ENCODE peak calls at places on chromosome 4, in four cellular contexts. O, Y, F and A are unnamed samples. For H3K4me1, the result is how much of the 10 kb centered on the place peaks cover.

GRCh38 chr4:187128226-187128625 is 404.6 kb upstream of the FAT1 start:
- DNase-seq in O (no peak), Y (no peak), F (peak), A (no peak)

GRCh38 chr4:174071591-174071990 is 211.9 kb downstream of the FBXO8 start:
- DNase-seq in O (no peak), Y (no peak), F (no peak), A (no peak)

GRCh38 chr4:152684587-152684986 is 4.8 kb upstream of the TMEM154 start:
- DNase-seq in O (no peak), Y (no peak), F (no peak), A (no peak)

GRCh38 chr4:157713342-157713741 is 459.5 kb downstream of the GASK1B start:
- DNase-seq in O (no peak), Y (peak), F (no peak), A (no peak)

GRCh38 chr4:1759818-1760223 is 33.3 kb upstream of the FGFR3 start:
- DNase-seq in O (no peak), Y (no peak), F (no peak), A (no peak)

GRCh38 chr4:106365613-106366012 is 3.0 kb downstream of the GIMD1 start:
- DNase-seq in O (no peak), Y (no peak), F (peak), A (no peak)

GRCh38 chr4:165328708-165329107 is 1.2 kb downstream of the MSMO1 start:
- DNase-seq in O (no peak), Y (no peak), F (no peak), A (no peak)

GRCh38 chr4:15504041-15504440 is 34.4 kb downstream of the CC2D2A start:
- DNase-seq in O (no peak), Y (no peak), F (peak), A (no peak)

GRCh38 chr4:172838943-172839342 is 329.7 kb upstream of the GALNT7 start:
- DNase-seq in O (no peak), Y (no peak), F (no peak), A (no peak)

GRCh38 chr4:139666735-139667266 is 1.2 kb downstream of the MGST2 start:
- DNase-seq in O (no peak), Y (no peak), F (peak), A (no peak)

GRCh38 chr4:74738756-74739155 is 55.6 kb downstream of the BTC start:
- DNase-seq in O (no peak), Y (no peak), F (no peak), A (no peak)

GRCh38 chr4:162163892-162164759 is at the start of gene FSTL5:
- DNase-seq in O (no peak), Y (no peak), F (peak), A (peak)

GRCh38 chr4:152992027-152992426 is 55.9 kb downstream of the FHDC1 start:
- DNase-seq in O (no peak), Y (no peak), F (no peak), A (no peak)

GRCh38 chr4:175504316-175504715 is 307.7 kb downstream of the GPM6A start:
- DNase-seq in O (no peak), Y (no peak), F (peak), A (no peak)

GRCh38 chr4:70177117-70177516 is 18.4 kb upstream of the ODAM start:
- DNase-seq in O (no peak), Y (no peak), F (no peak), A (no peak)

GRCh38 chr4:177455591-177455990 is 13.4 kb upstream of the AGA start:
- DNase-seq in O (no peak), Y (no peak), F (peak), A (no peak)

GRCh38 chr4:165312506-165312905 is 15.0 kb upstream of the MSMO1 start:
- DNase-seq in O (no peak), Y (no peak), F (peak), A (no peak)

GRCh38 chr4:7978907-7979651 is 39.4 kb upstream of the AFAP1 start:
- DNase-seq in O (no peak), Y (no peak), F (no peak), A (no peak)

GRCh38 chr4:38675167-38676121 is 11.4 kb downstream of the KLF3 start:
- DNase-seq in O (peak), Y (peak), F (peak), A (peak)

GRCh38 chr4:56619816-56620215 is 61.3 kb downstream of the HOPX start:
- DNase-seq in O (no peak), Y (no peak), F (no peak), A (no peak)

GRCh38 chr4:186844059-186844681 is 120.5 kb upstream of the FAT1 start:
- DNase-seq in O (no peak), Y (peak), F (peak), A (no peak)

GRCh38 chr4:107072836-107073736 is 37.0 kb upstream of the DKK2 start:
- DNase-seq in O (no peak), Y (no peak), F (no peak), A (no peak)

GRCh38 chr4:75542824-75543223 is 13.0 kb upstream of the ODAPH start:
- DNase-seq in O (no peak), Y (no peak), F (peak), A (no peak)

GRCh38 chr4:38671594-38671943 is 7.6 kb downstream of the KLF3 start:
- DNase-seq in O (no peak), Y (no peak), F (no peak), A (no peak)

GRCh38 chr4:3660928-3661515 is 105.2 kb upstream of the ADRA2C start:
- DNase-seq in O (no peak), Y (no peak), F (no peak), A (no peak)

GRCh38 chr4:132513491-132513890 is 635.6 kb upstream of the PCDH10 start:
- DNase-seq in O (no peak), Y (no peak), F (no peak), A (no peak)

GRCh38 chr4:145804134-145804533 is 124.2 kb downstream of the C4orf51 start:
- DNase-seq in O (no peak), Y (peak), F (peak), A (no peak)

GRCh38 chr4:87540176-87541058 is 11.2 kb upstream of the SPARCL1 start:
- DNase-seq in O (no peak), Y (peak), F (peak), A (no peak)

GRCh38 chr4:165761968-165762367 is 111.1 kb upstream of the TLL1 start:
- DNase-seq in O (no peak), Y (no peak), F (no peak), A (no peak)

GRCh38 chr4:19993222-19993621 is 258.5 kb upstream of the SLIT2 start:
- DNase-seq in O (no peak), Y (no peak), F (no peak), A (no peak)

GRCh38 chr4:53899544-53900274 is 164.7 kb downstream of the CHIC2 start:
- DNase-seq in O (no peak), Y (peak), F (peak), A (no peak)

GRCh38 chr4:114807759-114808404 is 209.3 kb downstream of the UGT8 start:
- DNase-seq in O (no peak), Y (no peak), F (peak), A (peak)

GRCh38 chr4:6492027-6492590 is 19.7 kb upstream of the PPP2R2C start:
- DNase-seq in O (no peak), Y (no peak), F (no peak), A (no peak)

GRCh38 chr4:3880595-3881120 is 114.5 kb downstream of the ADRA2C start:
- DNase-seq in O (peak), Y (peak), F (peak), A (peak)

GRCh38 chr4:152352645-152353116 is 183.2 kb downstream of the FBXW7 start:
- DNase-seq in O (no peak), Y (peak), F (peak), A (no peak)

GRCh38 chr4:181650033-181650825 is 593.0 kb upstream of the TENM3 start:
- DNase-seq in O (no peak), Y (no peak), F (no peak), A (no peak)

GRCh38 chr4:41361831-41362646 is 105.3 kb downstream of the UCHL1 start:
- DNase-seq in O (no peak), Y (no peak), F (no peak), A (no peak)

GRCh38 chr4:77156533-77156911 is 485 bp upstream of the CCNG2 start:
- DNase-seq in O (peak), Y (peak), F (peak), A (peak)

GRCh38 chr4:182207806-182208483 is 35.3 kb upstream of the TENM3 start:
- DNase-seq in O (no peak), Y (no peak), F (peak), A (no peak)

DNA sequence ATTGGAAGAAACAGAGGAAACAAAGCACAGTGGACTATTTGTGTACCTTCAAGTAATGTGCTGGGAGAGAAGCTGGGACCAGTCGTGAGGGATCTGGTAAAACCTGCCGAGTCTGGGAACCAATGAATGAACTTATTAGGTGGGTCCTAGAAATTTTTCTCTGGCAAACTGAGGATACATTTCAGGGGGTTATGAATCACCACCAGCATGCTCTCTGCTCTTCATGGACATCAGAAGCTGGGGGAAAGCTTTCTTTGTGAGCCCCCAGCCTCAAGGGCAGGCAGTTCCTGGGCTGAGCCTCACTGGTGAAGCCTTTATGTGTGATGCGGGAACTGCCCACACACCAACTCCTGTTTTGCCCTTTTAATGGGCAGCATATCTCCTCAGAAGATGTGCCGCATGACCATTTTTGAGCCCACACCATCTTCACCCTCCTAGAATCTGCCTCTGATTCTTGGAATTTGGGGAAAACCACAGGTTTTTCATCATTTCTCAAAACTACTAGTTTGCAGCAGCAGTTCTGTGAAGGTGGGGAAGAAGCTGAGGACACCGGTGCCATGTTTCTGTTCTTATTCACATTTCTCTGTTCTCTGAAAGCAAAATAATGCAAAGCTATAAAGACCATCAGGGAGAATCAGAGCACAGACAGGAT is 95.5 kb upstream of the ENPP6 start:
- DNase-seq in O (no peak), Y (no peak), F (no peak), A (peak)
- H3K4me1 ChIP-seq in O (under half), Y (under half), F (under half), A (under half)

DNA sequence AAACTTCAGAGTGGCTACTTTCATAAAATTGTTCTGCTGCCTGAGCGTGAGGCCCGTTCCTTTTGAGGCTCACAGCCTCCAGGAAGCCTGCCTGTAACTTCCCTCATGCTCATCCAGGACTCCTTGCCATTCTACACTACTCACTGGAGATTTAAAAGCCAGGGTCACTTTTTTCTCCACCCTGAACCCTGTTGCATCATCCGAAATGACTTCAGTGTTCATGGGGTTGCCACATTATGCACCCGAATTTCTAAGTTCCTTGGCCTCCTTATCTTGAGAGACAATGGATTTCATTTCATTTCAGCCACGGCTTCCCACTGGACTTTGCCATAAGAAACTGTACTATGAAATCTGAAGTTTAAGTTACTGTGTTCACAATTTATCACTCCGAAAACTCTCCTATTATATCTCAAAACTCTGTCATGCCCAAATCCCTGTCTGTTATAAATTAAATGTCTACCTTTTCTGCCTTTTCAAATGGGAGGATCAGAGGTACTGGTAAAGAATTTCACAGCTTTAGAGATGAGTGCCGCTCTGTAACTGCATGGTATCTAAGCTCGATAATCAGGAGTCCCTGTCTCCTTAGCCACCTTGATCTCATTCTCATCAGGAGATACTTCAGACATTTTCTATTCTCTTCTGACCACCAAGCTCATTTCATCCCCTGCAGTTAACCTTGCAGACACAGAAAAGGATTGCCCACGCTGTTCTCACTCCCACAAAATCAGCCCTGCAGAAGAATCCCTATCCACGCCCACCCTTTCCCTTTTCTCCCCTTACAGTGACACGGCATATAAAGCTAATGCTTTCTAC is 59.9 kb downstream of the TRIML1 start:
- DNase-seq in O (no peak), Y (no peak), F (no peak), A (no peak)
- H3K4me3 ChIP-seq in O (no peak), Y (no peak), F (no peak), A (no peak)

GRCh38 chr4:26441110-26441509 is 49.2 kb downstream of the CCKAR start:
- DNase-seq in O (no peak), Y (no peak), F (peak), A (no peak)

GRCh38 chr4:26447378-26447777 is 42.9 kb downstream of the CCKAR start:
- DNase-seq in O (no peak), Y (no peak), F (no peak), A (no peak)

DNA sequence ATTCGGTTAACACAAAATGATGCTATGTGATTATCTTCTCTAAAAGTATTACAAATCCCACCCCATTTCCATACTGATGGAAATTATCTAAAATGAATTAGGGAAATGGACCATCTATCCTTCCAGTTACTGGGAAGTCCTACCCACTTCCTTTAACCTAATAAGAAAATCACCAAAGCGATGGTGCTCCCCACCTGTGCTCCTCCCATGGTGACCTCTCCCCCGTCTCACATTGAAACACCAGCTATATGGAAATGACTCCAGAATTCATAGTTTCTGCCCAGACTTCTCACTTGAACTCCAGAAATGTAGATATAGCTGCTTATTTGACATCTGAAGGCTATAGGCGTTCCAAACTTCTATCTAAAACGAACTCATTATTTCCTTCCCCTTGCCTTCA is 48.5 kb downstream of the CCKAR start:
- DNase-seq in O (no peak), Y (no peak), F (no peak), A (no peak)
- H3K27ac ChIP-seq in O (no peak), Y (no peak), F (no peak), A (no peak)

GRCh38 chr4:10107111-10108091 is 9.2 kb downstream of the WDR1 start:
- DNase-seq in O (no peak), Y (no peak), F (peak), A (no peak)

GRCh38 chr4:10104991-10105276 is 11.7 kb downstream of the WDR1 start:
- DNase-seq in O (no peak), Y (no peak), F (no peak), A (no peak)

GRCh38 chr4:10105421-10105820 is 11.2 kb downstream of the WDR1 start:
- DNase-seq in O (no peak), Y (no peak), F (no peak), A (no peak)

GRCh38 chr4:10105920-10106319 is 10.7 kb downstream of the WDR1 start:
- DNase-seq in O (no peak), Y (no peak), F (no peak), A (no peak)

DNA sequence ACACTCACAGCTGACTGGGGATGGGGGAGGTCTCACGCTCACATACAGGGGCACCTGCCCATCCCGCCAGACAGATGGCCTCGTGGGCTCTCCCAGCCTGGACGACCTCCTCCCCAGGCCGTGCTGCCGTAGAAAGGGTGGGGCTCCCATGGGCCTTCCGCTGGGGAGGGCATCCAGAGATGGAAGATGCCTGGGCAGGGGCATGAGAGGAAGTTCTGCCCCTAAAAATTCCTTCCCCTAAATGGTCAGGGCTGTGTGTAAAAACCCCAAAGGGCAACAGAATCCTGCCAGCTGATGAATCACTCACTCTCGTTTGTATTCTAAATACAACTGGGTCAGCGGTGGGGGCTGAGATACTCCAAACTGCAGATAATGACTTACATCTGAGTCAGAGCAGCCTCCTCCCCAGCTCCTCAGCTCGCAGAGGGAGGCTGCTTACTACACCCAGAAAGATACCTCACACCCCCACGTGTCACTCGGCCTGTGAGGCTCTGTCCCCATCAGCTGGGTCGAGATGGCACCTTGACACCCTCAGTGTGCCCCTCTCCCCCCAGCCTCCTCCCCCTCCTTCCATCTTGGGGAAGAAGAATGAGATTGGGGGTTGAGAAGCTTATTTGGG is 10.1 kb downstream of the WDR1 start:
- DNase-seq in O (peak), Y (peak), F (peak), A (no peak)
- H3K4me1 ChIP-seq in O (half or more), Y (half or more), F (half or more), A (half or more)

DNA sequence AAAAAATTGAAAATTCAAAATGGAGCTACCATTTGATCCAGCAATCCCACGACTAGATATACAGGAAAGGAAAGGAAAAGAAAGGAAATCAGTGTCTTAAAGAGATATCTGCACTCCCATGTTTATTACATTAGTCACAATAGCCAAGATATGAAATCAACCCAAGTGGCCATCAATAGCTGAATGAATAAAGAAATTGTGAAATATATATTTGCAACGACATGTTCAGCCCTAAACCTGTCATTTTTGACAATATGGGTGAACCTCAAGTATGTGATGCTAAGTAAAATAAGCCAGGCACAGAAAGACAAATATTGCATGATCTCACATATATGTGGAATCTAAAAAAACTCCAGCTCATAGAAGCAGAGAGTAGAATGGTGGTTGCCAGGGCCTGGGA is 155.1 kb downstream of the ANXA5 start:
- DNase-seq in O (no peak), Y (no peak), F (no peak), A (no peak)
- H3K4me3 ChIP-seq in O (no peak), Y (no peak), F (no peak), A (no peak)

GRCh38 chr4:88705805-88706518 is 8.3 kb upstream of the NAP1L5 start:
- DNase-seq in O (no peak), Y (no peak), F (peak), A (no peak)

GRCh38 chr4:88705223-88705622 is 7.6 kb upstream of the NAP1L5 start:
- DNase-seq in O (no peak), Y (no peak), F (no peak), A (no peak)

GRCh38 chr4:88702780-88703179 is 5.2 kb upstream of the NAP1L5 start:
- DNase-seq in O (no peak), Y (no peak), F (peak), A (no peak)

GRCh38 chr4:88709989-88710388 is 12.4 kb upstream of the NAP1L5 start:
- DNase-seq in O (no peak), Y (no peak), F (no peak), A (no peak)

DNA sequence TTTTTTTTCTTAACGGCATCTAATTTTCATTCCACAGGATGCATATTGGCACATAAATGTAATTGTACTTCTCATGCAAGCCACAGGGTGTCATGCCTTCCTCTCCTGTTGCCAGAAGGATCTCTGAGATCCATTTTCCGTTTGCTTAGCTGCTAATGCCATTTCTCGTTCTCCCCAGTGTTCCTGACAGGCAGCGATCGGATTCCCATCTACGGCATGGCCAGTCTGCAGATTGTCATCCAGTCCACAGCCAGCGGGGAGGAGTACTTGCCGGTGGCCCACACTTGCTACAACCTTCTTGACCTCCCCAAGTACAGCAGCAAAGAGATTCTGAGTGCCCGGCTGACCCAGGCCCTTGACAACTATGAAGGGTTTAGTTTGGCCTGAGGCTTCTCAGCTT is 8.9 kb upstream of the NAP1L5 start:
- DNase-seq in O (no peak), Y (peak), F (peak), A (no peak)
- H3K27ac ChIP-seq in O (no peak), Y (peak), F (peak), A (no peak)